ENCODE peak calls at places on chromosomes 6 and 20, in five cellular contexts. H is globus pallidus; M is Peyer's patch; V is activated CD8-positive, alpha-beta memory T cell treated with anti-CD3 and anti-CD28 coated beads for 48 hours; A is A172. S is an unnamed sample.

GRCh38 chr20:21352703-21353102 is 44.6 kb downstream of the NKX2-4 start:
- DNase-seq in H (no peak), V (no peak), M (no peak), A (peak), S (no peak)

GRCh38 chr6:77178821-77179220 is 284.5 kb downstream of the HTR1B start:
- DNase-seq in V (no peak), A (peak), H (no peak), M (no peak), S (no peak)

GRCh38 chr20:34292496-34292895 is 10.7 kb downstream of the AHCY start:
- DNase-seq in H (no peak), A (no peak), V (no peak), M (no peak), S (no peak)

GRCh38 chr6:99802396-99803031 is 191.5 kb downstream of the MCHR2 start:
- DNase-seq in A (no peak), H (no peak), V (no peak), M (no peak), S (no peak)

GRCh38 chr6:40782355-40782754 is 195.2 kb upstream of the LRFN2 start:
- DNase-seq in A (no peak), H (no peak), M (no peak), V (no peak), S (no peak)

GRCh38 chr6:131914234-131914633 is 36.9 kb downstream of the CCN2 start:
- DNase-seq in V (no peak), M (no peak), A (no peak), H (no peak), S (no peak)

GRCh38 chr6:138107078-138107751 is at the start of gene PERP:
- DNase-seq in M (peak), H (no peak), A (peak), V (peak), S (peak)

GRCh38 chr6:81002126-81002525 is 750.4 kb downstream of the TENT5A start:
- DNase-seq in V (no peak), M (no peak), A (no peak), H (no peak), S (no peak)

GRCh38 chr6:132713355-132714134 is at the start of gene VNN1:
- DNase-seq in M (no peak), H (peak), V (no peak), A (no peak), S (no peak)

GRCh38 chr6:113854531-113855499 is 2.3 kb upstream of the MARCKS start:
- DNase-seq in H (peak), A (peak), M (peak), V (no peak), S (peak)

GRCh38 chr20:60572991-60573390 is 614.8 kb downstream of the CDH26 start:
- DNase-seq in V (no peak), M (no peak), A (no peak), H (peak), S (no peak)

GRCh38 chr6:165987483-165988305 is 180.0 kb downstream of the TBXT start:
- DNase-seq in M (peak), H (peak), V (no peak), A (peak), S (no peak)

GRCh38 chr20:19588731-19589130 is 169.3 kb upstream of the RIN2 start:
- DNase-seq in H (no peak), V (no peak), A (no peak), M (no peak), S (no peak)

GRCh38 chr6:4899249-4899648 is 104.6 kb downstream of the RPP40 start:
- DNase-seq in M (no peak), H (no peak), A (no peak), V (no peak), S (no peak)

GRCh38 chr20:10953437-10953836 is 279.6 kb upstream of the JAG1 start:
- DNase-seq in A (no peak), H (no peak), M (no peak), V (no peak), S (no peak)